ENCODE peak calls at places on chromosomes 11 and 22, in eight cellular contexts. J is cardiac fibroblast, K is NCI-H2081, E is progenitor cell of endocrine pancreas, A is M059J, B is Peyer's patch, G is anterior cingulate cortex, S is AG09319. N is an unnamed sample.
A peak's percentile ranks its signal among the peaks of the same experiment; 100 is the strongest.

GRCh38 chr11:85974126-85974525 is 94.8 kb downstream of the PICALM start:
- DNase-seq in J (peak; percentile 80), K (no peak), E (no peak), A (no peak), B (no peak), G (no peak), S (no peak), N (no peak)

GRCh38 chr22:26805131-26805530 is 147.7 kb downstream of the MIAT start:
- DNase-seq in J (no peak), K (no peak), E (no peak), A (peak; percentile 74), B (no peak), G (no peak), S (no peak), N (no peak)

GRCh38 chr22:41825376-41825775 is 7.5 kb upstream of the SREBF2 start:
- DNase-seq in J (peak; percentile 67), K (no peak), E (no peak), A (no peak), B (no peak), G (no peak), S (no peak), N (no peak)

GRCh38 chr11:93028959-93029536 is 59.6 kb downstream of the MTNR1B start:
- DNase-seq in J (no peak), K (no peak), E (no peak), A (no peak), B (no peak), G (no peak), S (no peak), N (peak; percentile 55)

GRCh38 chr11:69662021-69662698 is 13.0 kb downstream of the LTO1 start:
- DNase-seq in J (no peak), K (no peak), E (no peak), A (no peak), B (peak; percentile 39), G (no peak), S (no peak), N (no peak)

GRCh38 chr11:128463386-128463829 is 124.0 kb downstream of the ETS1 start:
- DNase-seq in J (peak; percentile 96), K (no peak), E (no peak), A (peak; percentile 44), B (no peak), G (no peak), S (peak; percentile 44), N (no peak)

GRCh38 chr11:60946601-60947265 is 5.2 kb downstream of the SLC15A3 start:
- DNase-seq in J (no peak), K (no peak), E (no peak), A (no peak), B (no peak), G (no peak), S (no peak), N (no peak)

GRCh38 chr11:125939081-125939521 is 6.7 kb upstream of the VSIG10L2 start:
- DNase-seq in J (peak; percentile 60), K (no peak), E (no peak), A (peak; percentile 17), B (no peak), G (no peak), S (no peak), N (no peak)

GRCh38 chr11:46342237-46342636 is 5.0 kb upstream of the DGKZ start:
- DNase-seq in J (peak; percentile 64), K (peak; percentile 30), E (no peak), A (no peak), B (peak; percentile 43), G (no peak), S (no peak), N (no peak)

GRCh38 chr22:31148516-31148915 is 8.2 kb upstream of the PLA2G3 start:
- DNase-seq in J (peak; percentile 72), K (no peak), E (no peak), A (peak; percentile 5), B (no peak), G (no peak), S (no peak), N (no peak)

GRCh38 chr11:85941380-85941973 is 86.3 kb downstream of the CCDC83 start:
- DNase-seq in J (peak; percentile 88), K (peak; percentile 28), E (no peak), A (peak; percentile 63), B (no peak), G (peak; percentile 10), S (peak; percentile 38), N (peak; percentile 27)

GRCh38 chr22:39526736-39527171 is 5.8 kb downstream of the RPS19BP1 start:
- DNase-seq in J (no peak), K (no peak), E (no peak), A (no peak), B (no peak), G (no peak), S (no peak), N (no peak)

GRCh38 chr22:49993649-49994360 is 18.8 kb downstream of the IL17REL start:
- DNase-seq in J (no peak), K (no peak), E (no peak), A (no peak), B (peak; percentile 49), G (no peak), S (no peak), N (no peak)

GRCh38 chr11:77191823-77192495 is 63.9 kb downstream of the MYO7A start:
- DNase-seq in J (peak; percentile 54), K (peak; percentile 10), E (peak; percentile 92), A (no peak), B (peak; percentile 80), G (no peak), S (no peak), N (peak; percentile 85)

GRCh38 chr22:21754523-21755128 is 19.0 kb upstream of the YPEL1 start:
- DNase-seq in J (peak; percentile 62), K (no peak), E (no peak), A (no peak), B (no peak), G (no peak), S (no peak), N (peak; percentile 7)

GRCh38 chr11:121655481-121656332 is 202.9 kb upstream of the SORL1-AS1 start:
- DNase-seq in J (peak; percentile 98), K (peak; percentile 92), E (peak; percentile 77), A (peak; percentile 83), B (peak; percentile 88), G (peak; percentile 93), S (peak; percentile 95), N (peak; percentile 45)

GRCh38 chr11:122109932-122110331 is 6.1 kb downstream of the BLID start:
- DNase-seq in J (no peak), K (no peak), E (no peak), A (no peak), B (no peak), G (no peak), S (no peak), N (no peak)

GRCh38 chr11:125207866-125208425 is 43.4 kb downstream of the PKNOX2 start:
- DNase-seq in J (peak; percentile 57), K (no peak), E (no peak), A (no peak), B (no peak), G (no peak), S (no peak), N (no peak)

GRCh38 chr11:133795088-133795487 is 50.2 kb downstream of the SPATA19 start:
- DNase-seq in J (no peak), K (no peak), E (no peak), A (no peak), B (no peak), G (no peak), S (no peak), N (no peak)

GRCh38 chr11:131217313-131218297 is 152.8 kb upstream of the NTM start:
- DNase-seq in J (no peak), K (no peak), E (no peak), A (peak; percentile 12), B (no peak), G (no peak), S (no peak), N (no peak)

GRCh38 chr11:15493921-15494630 is 379.4 kb downstream of the INSC start:
- DNase-seq in J (peak; percentile 16), K (no peak), E (no peak), A (peak; percentile 68), B (no peak), G (no peak), S (no peak), N (no peak)

GRCh38 chr11:850777-851762 is 8.4 kb downstream of the TSPAN4 start:
- DNase-seq in J (no peak), K (peak; percentile 22), E (no peak), A (no peak), B (no peak), G (no peak), S (no peak), N (no peak)

GRCh38 chr11:66495401-66495844 is 15.0 kb upstream of the BBS1 start:
- DNase-seq in J (no peak), K (no peak), E (no peak), A (no peak), B (no peak), G (no peak), S (no peak), N (no peak)

GRCh38 chr11:37712246-37712645 is 1114.2 kb upstream of the RAG2 start:
- DNase-seq in J (peak; percentile 31), K (no peak), E (no peak), A (peak; percentile 38), B (no peak), G (no peak), S (no peak), N (peak; percentile 6)

GRCh38 chr11:1033016-1033798 is 3.3 kb downstream of the MUC6 start:
- DNase-seq in J (no peak), K (no peak), E (no peak), A (no peak), B (no peak), G (no peak), S (no peak), N (no peak)

GRCh38 chr11:66289548-66290331 is 797 bp upstream of the YIF1A start:
- DNase-seq in J (no peak), K (no peak), E (peak; percentile 74), A (no peak), B (no peak), G (no peak), S (peak; percentile 45), N (no peak)

GRCh38 chr22:35498026-35498425 is 42.6 kb upstream of the RASD2 start:
- DNase-seq in J (peak; percentile 36), K (no peak), E (no peak), A (no peak), B (no peak), G (no peak), S (no peak), N (no peak)

GRCh38 chr11:122863704-122864326 is 18.7 kb upstream of the JHY start:
- DNase-seq in J (peak; percentile 66), K (peak; percentile 68), E (no peak), A (peak; percentile 45), B (no peak), G (no peak), S (no peak), N (peak; percentile 7)

GRCh38 chr11:117071344-117071787 is 26.9 kb downstream of the SIK3 start:
- DNase-seq in J (peak; percentile 57), K (peak; percentile 30), E (no peak), A (peak; percentile 84), B (no peak), G (no peak), S (no peak), N (no peak)

GRCh38 chr11:1473011-1473628 is 13.5 kb downstream of the MOB2 start:
- DNase-seq in J (no peak), K (no peak), E (no peak), A (no peak), B (no peak), G (no peak), S (no peak), N (no peak)